ENCODE peak calls at places on chromosomes 3 and 15, in six cellular contexts. One of them, this sample, is unnamed.

GRCh38 chr15:36951747-36952247 is 148.6 kb downstream of the MEIS2 start:
- DNase-seq in HepG2: no peak
- DNase-seq in AG04450: no peak
- DNase-seq in testis: no peak
- DNase-seq in colonic mucosa: no peak
- DNase-seq in RWPE2: no peak
- DNase-seq in this sample: no peak

GRCh38 chr3:156819842-156820686 is 6.1 kb upstream of the LEKR1 start:
- DNase-seq in HepG2: no peak
- DNase-seq in AG04450: no peak
- DNase-seq in testis: no peak
- DNase-seq in colonic mucosa: no peak
- DNase-seq in RWPE2: no peak
- DNase-seq in this sample: peak

GRCh38 chr3:133583396-133583795 is 9.9 kb downstream of the CDV3 start:
- DNase-seq in HepG2: no peak
- DNase-seq in AG04450: no peak
- DNase-seq in testis: no peak
- DNase-seq in colonic mucosa: no peak
- DNase-seq in RWPE2: no peak
- DNase-seq in this sample: no peak

GRCh38 chr3:36429986-36430485 is 49.7 kb downstream of the STAC start:
- DNase-seq in HepG2: no peak
- DNase-seq in AG04450: no peak
- DNase-seq in testis: no peak
- DNase-seq in colonic mucosa: no peak
- DNase-seq in RWPE2: no peak
- DNase-seq in this sample: no peak

GRCh38 chr3:104549099-104549714 is 817.5 kb upstream of the ALCAM start:
- DNase-seq in HepG2: no peak
- DNase-seq in AG04450: no peak
- DNase-seq in testis: no peak
- DNase-seq in colonic mucosa: no peak
- DNase-seq in RWPE2: no peak
- DNase-seq in this sample: no peak

GRCh38 chr3:140022061-140022781 is 87.2 kb downstream of the CLSTN2 start:
- DNase-seq in HepG2: no peak
- DNase-seq in AG04450: no peak
- DNase-seq in testis: peak
- DNase-seq in colonic mucosa: no peak
- DNase-seq in RWPE2: no peak
- DNase-seq in this sample: no peak

GRCh38 chr3:52428151-52429005 is 16.5 kb downstream of the SEMA3G start:
- DNase-seq in HepG2: peak
- DNase-seq in AG04450: peak
- DNase-seq in testis: peak
- DNase-seq in colonic mucosa: peak
- DNase-seq in RWPE2: no peak
- DNase-seq in this sample: peak

GRCh38 chr3:69607466-69608035 is 131.7 kb upstream of the MITF start:
- DNase-seq in HepG2: no peak
- DNase-seq in AG04450: no peak
- DNase-seq in testis: no peak
- DNase-seq in colonic mucosa: no peak
- DNase-seq in RWPE2: no peak
- DNase-seq in this sample: no peak

GRCh38 chr3:191070762-191071365 is 128.2 kb upstream of the OSTN start:
- DNase-seq in HepG2: no peak
- DNase-seq in AG04450: no peak
- DNase-seq in testis: no peak
- DNase-seq in colonic mucosa: no peak
- DNase-seq in RWPE2: no peak
- DNase-seq in this sample: no peak

GRCh38 chr3:146975476-146975875 is 370.3 kb upstream of the PLSCR5 start:
- DNase-seq in HepG2: no peak
- DNase-seq in AG04450: no peak
- DNase-seq in testis: no peak
- DNase-seq in colonic mucosa: no peak
- DNase-seq in RWPE2: no peak
- DNase-seq in this sample: no peak

GRCh38 chr15:56832125-56832524 is 86.3 kb upstream of the TCF12 start:
- DNase-seq in HepG2: no peak
- DNase-seq in AG04450: no peak
- DNase-seq in testis: peak
- DNase-seq in colonic mucosa: peak
- DNase-seq in RWPE2: no peak
- DNase-seq in this sample: peak

GRCh38 chr3:169939320-169939719 is 27.3 kb upstream of the SEC62 start:
- DNase-seq in HepG2: no peak
- DNase-seq in AG04450: no peak
- DNase-seq in testis: no peak
- DNase-seq in colonic mucosa: no peak
- DNase-seq in RWPE2: no peak
- DNase-seq in this sample: no peak

GRCh38 chr15:51108933-51109550 is 14.3 kb upstream of the TNFAIP8L3 start:
- DNase-seq in HepG2: no peak
- DNase-seq in AG04450: peak
- DNase-seq in testis: peak
- DNase-seq in colonic mucosa: no peak
- DNase-seq in RWPE2: no peak
- DNase-seq in this sample: no peak

GRCh38 chr15:66701422-66702034 is 508 bp upstream of the SMAD6 start:
- DNase-seq in HepG2: peak
- DNase-seq in AG04450: no peak
- DNase-seq in testis: peak
- DNase-seq in colonic mucosa: peak
- DNase-seq in RWPE2: no peak
- DNase-seq in this sample: peak

GRCh38 chr15:27017168-27017809 is 46.3 kb downstream of the GABRG3 start:
- DNase-seq in HepG2: peak
- DNase-seq in AG04450: peak
- DNase-seq in testis: peak
- DNase-seq in colonic mucosa: no peak
- DNase-seq in RWPE2: no peak
- DNase-seq in this sample: peak

GRCh38 chr3:194009892-194010533 is 125.9 kb upstream of the HES1 start:
- DNase-seq in HepG2: no peak
- DNase-seq in AG04450: no peak
- DNase-seq in testis: no peak
- DNase-seq in colonic mucosa: no peak
- DNase-seq in RWPE2: no peak
- DNase-seq in this sample: peak
- TF ChIP-seq CTCF in HepG2: no peak
- TF ChIP-seq CTCF in AG04450: no peak
- TF ChIP-seq CTCF in testis: no peak
- TF ChIP-seq CTCF in colonic mucosa: no peak
- TF ChIP-seq CTCF in RWPE2: no peak
- TF ChIP-seq CTCF in this sample: no peak

DNA sequence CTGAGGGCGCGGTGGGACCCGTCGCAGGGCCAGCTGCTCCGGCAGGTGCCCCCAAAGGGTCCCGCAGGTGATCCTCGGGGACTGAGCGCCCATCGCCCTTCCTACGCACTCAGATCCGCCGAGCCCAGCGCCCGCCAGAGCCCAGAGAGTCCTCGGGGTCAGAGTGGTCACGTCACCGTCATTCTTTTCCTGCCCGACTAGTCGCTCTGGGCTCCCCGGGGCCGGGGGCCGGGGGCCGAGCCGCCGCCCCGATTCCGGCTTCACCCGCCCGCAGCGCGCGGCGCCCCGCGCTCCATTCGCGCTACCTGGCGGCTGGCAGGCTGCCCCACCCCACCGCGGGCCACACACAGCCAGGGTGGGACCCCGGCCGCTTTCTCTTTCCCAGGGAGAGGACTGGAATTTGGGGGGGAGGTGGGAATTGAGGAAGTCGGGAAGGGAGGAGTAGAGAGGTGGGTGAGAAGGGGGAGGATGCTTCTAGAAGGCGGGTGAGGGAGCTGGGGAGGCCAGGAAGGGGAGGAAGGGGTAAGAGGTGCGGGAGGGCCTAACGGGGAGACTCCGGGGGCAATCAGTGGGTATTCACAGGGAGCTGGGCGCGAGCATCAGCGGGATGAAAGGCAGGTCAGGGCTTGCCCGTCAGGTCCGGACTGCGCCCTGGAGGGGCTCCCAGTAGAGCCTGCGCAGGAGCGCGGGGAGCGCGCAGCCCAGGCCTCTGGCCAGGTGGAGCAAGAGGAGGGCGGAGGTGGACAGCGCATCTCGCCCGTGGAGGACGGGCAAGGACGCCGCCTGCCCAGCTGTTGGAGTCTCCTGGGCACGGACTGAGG is 36.0 kb upstream of the EPHB3 start:
- DNase-seq in HepG2: no peak
- DNase-seq in AG04450: no peak
- DNase-seq in testis: no peak
- DNase-seq in colonic mucosa: peak
- DNase-seq in RWPE2: no peak
- DNase-seq in this sample: no peak
- H3K4me3 ChIP-seq in HepG2: peak
- H3K4me3 ChIP-seq in AG04450: peak
- H3K4me3 ChIP-seq in testis: peak
- H3K4me3 ChIP-seq in colonic mucosa: peak
- H3K4me3 ChIP-seq in RWPE2: peak
- H3K4me3 ChIP-seq in this sample: peak

GRCh38 chr3:194158942-194159439 is 23.0 kb downstream of the HES1 start:
- DNase-seq in HepG2: peak
- DNase-seq in AG04450: no peak
- DNase-seq in testis: no peak
- DNase-seq in colonic mucosa: peak
- DNase-seq in RWPE2: no peak
- DNase-seq in this sample: peak
- H3K27ac ChIP-seq in HepG2: no peak
- H3K27ac ChIP-seq in AG04450: no peak
- H3K27ac ChIP-seq in testis: no peak
- H3K27ac ChIP-seq in colonic mucosa: no peak
- H3K27ac ChIP-seq in RWPE2: no peak
- H3K27ac ChIP-seq in this sample: no peak

GRCh38 chr3:13776253-13777050 is 103.4 kb downstream of the WNT7A start:
- DNase-seq in HepG2: no peak
- DNase-seq in AG04450: no peak
- DNase-seq in testis: no peak
- DNase-seq in colonic mucosa: no peak
- DNase-seq in RWPE2: no peak
- DNase-seq in this sample: no peak
- TF ChIP-seq CTCF in HepG2: no peak
- TF ChIP-seq CTCF in AG04450: no peak
- TF ChIP-seq CTCF in testis: no peak
- TF ChIP-seq CTCF in colonic mucosa: no peak
- TF ChIP-seq CTCF in RWPE2: no peak
- TF ChIP-seq CTCF in this sample: no peak

GRCh38 chr3:62824965-62825592 is 50.1 kb downstream of the CADPS start:
- DNase-seq in HepG2: no peak
- DNase-seq in AG04450: no peak
- DNase-seq in testis: no peak
- DNase-seq in colonic mucosa: no peak
- DNase-seq in RWPE2: no peak
- DNase-seq in this sample: no peak

GRCh38 chr3:62827550-62827949 is 47.7 kb downstream of the CADPS start:
- DNase-seq in HepG2: no peak
- DNase-seq in AG04450: no peak
- DNase-seq in testis: no peak
- DNase-seq in colonic mucosa: no peak
- DNase-seq in RWPE2: no peak
- DNase-seq in this sample: no peak

GRCh38 chr3:62823461-62824050 is 51.7 kb downstream of the CADPS start:
- DNase-seq in HepG2: no peak
- DNase-seq in AG04450: no peak
- DNase-seq in testis: no peak
- DNase-seq in colonic mucosa: no peak
- DNase-seq in RWPE2: no peak
- DNase-seq in this sample: no peak

GRCh38 chr3:62818347-62818746 is 56.9 kb downstream of the CADPS start:
- DNase-seq in HepG2: no peak
- DNase-seq in AG04450: no peak
- DNase-seq in testis: no peak
- DNase-seq in colonic mucosa: no peak
- DNase-seq in RWPE2: no peak
- DNase-seq in this sample: no peak

DNA sequence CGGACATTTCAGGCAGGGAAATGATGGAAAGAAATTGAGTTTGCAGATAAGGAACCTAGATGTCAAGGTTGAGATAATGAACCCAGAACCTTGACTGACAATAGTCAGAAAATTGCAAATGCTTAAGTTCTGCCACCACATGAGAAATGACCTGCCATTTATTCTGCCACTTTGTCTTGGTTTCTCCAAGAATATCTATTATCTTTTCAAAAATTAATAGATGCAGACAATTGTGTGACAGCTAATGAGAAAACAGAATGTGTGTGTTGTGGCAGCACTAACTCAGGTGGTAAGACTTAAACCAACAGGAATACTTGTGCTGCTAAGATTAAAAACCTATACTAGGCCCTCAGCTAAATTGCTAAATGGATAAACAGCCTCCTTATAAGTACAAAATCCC is 52.3 kb downstream of the CADPS start:
- DNase-seq in HepG2: no peak
- DNase-seq in AG04450: no peak
- DNase-seq in testis: no peak
- DNase-seq in colonic mucosa: no peak
- DNase-seq in RWPE2: no peak
- DNase-seq in this sample: no peak
- H3K4me3 ChIP-seq in HepG2: no peak
- H3K4me3 ChIP-seq in AG04450: no peak
- H3K4me3 ChIP-seq in testis: no peak
- H3K4me3 ChIP-seq in colonic mucosa: no peak
- H3K4me3 ChIP-seq in RWPE2: no peak
- H3K4me3 ChIP-seq in this sample: no peak

GRCh38 chr3:128549283-128550112 is 56.5 kb upstream of the GATA2 start:
- DNase-seq in HepG2: peak
- DNase-seq in AG04450: peak
- DNase-seq in testis: no peak
- DNase-seq in colonic mucosa: no peak
- DNase-seq in RWPE2: peak
- DNase-seq in this sample: no peak
- H3K27ac ChIP-seq in HepG2: no peak
- H3K27ac ChIP-seq in AG04450: peak
- H3K27ac ChIP-seq in testis: no peak
- H3K27ac ChIP-seq in colonic mucosa: no peak
- H3K27ac ChIP-seq in RWPE2: peak
- H3K27ac ChIP-seq in this sample: no peak

GRCh38 chr15:59158701-59159034 is 48.0 kb upstream of the LDHAL6B start:
- DNase-seq in HepG2: no peak
- DNase-seq in AG04450: no peak
- DNase-seq in testis: no peak
- DNase-seq in colonic mucosa: no peak
- DNase-seq in RWPE2: peak
- DNase-seq in this sample: no peak

GRCh38 chr15:59157840-59158700 is 48.6 kb upstream of the LDHAL6B start:
- DNase-seq in HepG2: no peak
- DNase-seq in AG04450: no peak
- DNase-seq in testis: no peak
- DNase-seq in colonic mucosa: no peak
- DNase-seq in RWPE2: peak
- DNase-seq in this sample: no peak

GRCh38 chr15:59157398-59157797 is 49.2 kb upstream of the LDHAL6B start:
- DNase-seq in HepG2: no peak
- DNase-seq in AG04450: no peak
- DNase-seq in testis: no peak
- DNase-seq in colonic mucosa: no peak
- DNase-seq in RWPE2: peak
- DNase-seq in this sample: no peak

GRCh38 chr15:59159210-59159609 is 47.4 kb upstream of the LDHAL6B start:
- DNase-seq in HepG2: no peak
- DNase-seq in AG04450: no peak
- DNase-seq in testis: no peak
- DNase-seq in colonic mucosa: no peak
- DNase-seq in RWPE2: peak
- DNase-seq in this sample: no peak

GRCh38 chr15:59160880-59161593 is 45.6 kb upstream of the LDHAL6B start:
- DNase-seq in HepG2: peak
- DNase-seq in AG04450: no peak
- DNase-seq in testis: peak
- DNase-seq in colonic mucosa: no peak
- DNase-seq in RWPE2: peak
- DNase-seq in this sample: no peak
- TF ChIP-seq CTCF in HepG2: peak
- TF ChIP-seq CTCF in AG04450: peak
- TF ChIP-seq CTCF in testis: no peak
- TF ChIP-seq CTCF in colonic mucosa: no peak
- TF ChIP-seq CTCF in RWPE2: peak
- TF ChIP-seq CTCF in this sample: no peak